ENCODE peak calls at places on chromosomes 11 and 22, in seven cellular contexts. Y, G, C, P, N, T and M are unnamed samples.

GRCh38 chr11:86174101-86175046 is 70.2 kb upstream of the EED start:
- DNase-seq in Y (no peak), G (peak; percentile 97), C (peak; percentile 81), P (peak; percentile 76), N (peak; percentile 44), T (peak; percentile 96), M (peak; percentile 77)

GRCh38 chr22:31579835-31580242 is 82.2 kb downstream of the PISD start:
- DNase-seq in Y (no peak), G (no peak), C (no peak), P (no peak), N (no peak), T (no peak), M (no peak)

GRCh38 chr22:46027219-46028068 is 50.5 kb upstream of the WNT7B start:
- DNase-seq in Y (peak; percentile 80), G (no peak), C (peak; percentile 59), P (peak; percentile 86), N (peak; percentile 76), T (peak; percentile 84), M (peak; percentile 74)

GRCh38 chr22:43528601-43529360 is 117.0 kb downstream of the MPPED1 start:
- DNase-seq in Y (no peak), G (no peak), C (no peak), P (no peak), N (no peak), T (no peak), M (no peak)

GRCh38 chr11:72038491-72038890 is 39.8 kb downstream of the IL18BP start:
- DNase-seq in Y (no peak), G (peak; percentile 33), C (peak; percentile 78), P (peak; percentile 54), N (peak; percentile 55), T (peak; percentile 85), M (peak; percentile 67)

GRCh38 chr11:61973603-61974162 is 6.2 kb upstream of the FTH1 start:
- DNase-seq in Y (no peak), G (peak; percentile 87), C (peak; percentile 49), P (peak; percentile 52), N (no peak), T (peak; percentile 55), M (no peak)

GRCh38 chr22:45534339-45535192 is 31.9 kb downstream of the FBLN1 start:
- DNase-seq in Y (no peak), G (no peak), C (no peak), P (no peak), N (no peak), T (no peak), M (no peak)

GRCh38 chr22:24175160-24175808 is 6.0 kb upstream of the SUSD2 start:
- DNase-seq in Y (peak; percentile 86), G (peak; percentile 45), C (peak; percentile 87), P (peak; percentile 87), N (peak; percentile 83), T (peak; percentile 92), M (peak; percentile 85)

GRCh38 chr11:70538641-70539359 is 140.5 kb downstream of the CTTN start:
- DNase-seq in Y (peak; percentile 34), G (no peak), C (no peak), P (no peak), N (no peak), T (no peak), M (no peak)

GRCh38 chr11:12063251-12063650 is 47.1 kb upstream of the MICAL2 start:
- DNase-seq in Y (no peak), G (no peak), C (no peak), P (no peak), N (no peak), T (no peak), M (no peak)

GRCh38 chr11:27379449-27379848 is 16.4 kb upstream of the CCDC34 start:
- DNase-seq in Y (no peak), G (no peak), C (no peak), P (no peak), N (no peak), T (no peak), M (no peak)

GRCh38 chr11:67732045-67732787 is 57.8 kb upstream of the ALDH3B2 start:
- DNase-seq in Y (no peak), G (no peak), C (no peak), P (no peak), N (no peak), T (no peak), M (no peak)

GRCh38 chr11:63915961-63916836 is 765 bp downstream of the RCOR2 start:
- DNase-seq in Y (no peak), G (no peak), C (no peak), P (no peak), N (peak; percentile 37), T (no peak), M (peak; percentile 58)

GRCh38 chr22:40534379-40535188 is 101.9 kb downstream of the MRTFA start:
- DNase-seq in Y (no peak), G (peak; percentile 52), C (no peak), P (no peak), N (no peak), T (no peak), M (no peak)

GRCh38 chr22:17974703-17975372 is 49.5 kb downstream of the MICAL3 start:
- DNase-seq in Y (no peak), G (no peak), C (no peak), P (no peak), N (no peak), T (no peak), M (no peak)

GRCh38 chr11:95835768-95836488 is 45.6 kb downstream of the CEP57 start:
- DNase-seq in Y (peak; percentile 56), G (peak; percentile 81), C (peak; percentile 63), P (peak; percentile 83), N (peak; percentile 64), T (peak; percentile 87), M (peak; percentile 22)

GRCh38 chr11:132158091-132158490 is 787.7 kb downstream of the NTM start:
- DNase-seq in Y (no peak), G (peak; percentile 30), C (no peak), P (no peak), N (peak; percentile 27), T (no peak), M (no peak)

GRCh38 chr11:68893282-68893681 is 10.3 kb downstream of the MRPL21 start:
- DNase-seq in Y (no peak), G (peak; percentile 13), C (no peak), P (no peak), N (no peak), T (no peak), M (no peak)

GRCh38 chr11:68890490-68891231 is 13.0 kb downstream of the MRPL21 start:
- DNase-seq in Y (peak; percentile 52), G (no peak), C (peak; percentile 92), P (peak; percentile 55), N (peak; percentile 84), T (peak; percentile 82), M (peak; percentile 90)

GRCh38 chr11:68891356-68891948 is 12.2 kb downstream of the MRPL21 start:
- DNase-seq in Y (no peak), G (no peak), C (no peak), P (no peak), N (no peak), T (no peak), M (no peak)

GRCh38 chr11:68892576-68892975 is 11.1 kb downstream of the MRPL21 start:
- DNase-seq in Y (no peak), G (no peak), C (no peak), P (no peak), N (no peak), T (no peak), M (no peak)

DNA sequence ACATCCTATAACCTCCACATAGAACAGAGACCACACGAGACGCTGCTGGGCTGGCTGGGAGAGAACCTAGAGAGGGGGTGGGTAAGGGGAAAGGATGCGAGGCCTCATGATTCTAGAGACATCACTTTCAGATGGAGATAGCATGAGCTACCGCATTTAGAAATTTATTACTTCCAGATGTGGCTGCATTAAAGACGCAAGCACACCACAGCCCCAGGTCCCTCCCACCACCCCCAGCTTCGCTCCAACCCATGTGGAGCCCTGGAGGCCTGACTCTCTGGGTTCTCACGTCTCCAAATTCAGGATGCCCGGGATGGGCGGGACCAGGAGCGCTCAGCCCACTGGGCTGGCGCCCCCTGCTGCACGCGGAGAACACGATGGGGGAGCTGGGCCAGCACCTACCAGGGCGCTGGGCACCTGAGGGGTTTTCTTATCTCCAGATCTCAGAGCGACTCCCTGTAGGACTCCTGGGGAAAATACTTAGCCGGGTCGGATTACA is 13.6 kb downstream of the MRPL21 start:
- DNase-seq in Y (no peak), G (no peak), C (peak; percentile 43), P (no peak), N (no peak), T (no peak), M (peak; percentile 78)
- TF ChIP-seq CTCF in Y (peak; percentile 25), G (peak; percentile 31), C (peak; percentile 62), P (no peak), N (no peak), T (peak; percentile 40), M (peak; percentile 57)

GRCh38 chr11:47158242-47158641 is 18.4 kb downstream of the ARFGAP2 start:
- DNase-seq in Y (no peak), G (no peak), C (no peak), P (no peak), N (no peak), T (no peak), M (no peak)

GRCh38 chr11:47154738-47155570 is 21.7 kb downstream of the ARFGAP2 start:
- DNase-seq in Y (no peak), G (no peak), C (no peak), P (peak; percentile 64), N (no peak), T (no peak), M (no peak)

GRCh38 chr11:47156951-47157350 is 19.7 kb downstream of the ARFGAP2 start:
- DNase-seq in Y (no peak), G (no peak), C (no peak), P (no peak), N (no peak), T (no peak), M (no peak)

GRCh38 chr11:47156333-47156732 is 20.3 kb downstream of the ARFGAP2 start:
- DNase-seq in Y (no peak), G (no peak), C (no peak), P (no peak), N (no peak), T (no peak), M (no peak)

DNA sequence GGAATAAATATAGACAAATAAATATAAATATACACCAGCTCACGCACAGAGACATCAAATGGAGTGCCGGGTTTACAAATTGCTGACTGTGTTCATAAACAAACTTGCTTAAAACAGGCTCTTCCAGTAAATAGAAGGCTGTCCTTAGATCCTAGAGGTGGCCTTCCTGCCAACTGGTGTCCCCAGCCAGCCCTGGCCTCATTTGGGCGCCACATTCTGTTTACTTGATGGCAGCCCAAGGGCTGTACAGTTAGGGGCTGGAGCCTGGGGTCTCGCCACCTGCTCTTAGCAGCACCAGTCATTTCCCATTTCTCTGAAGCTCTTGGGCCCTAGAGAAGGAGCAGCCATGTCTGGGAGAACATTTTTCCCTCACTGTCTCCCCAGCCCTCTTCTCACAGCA is 20.8 kb downstream of the ARFGAP2 start:
- DNase-seq in Y (no peak), G (no peak), C (no peak), P (no peak), N (no peak), T (no peak), M (no peak)
- H3K4me1 ChIP-seq in Y (no peaks in the 10 kb centered on the region), G (no peaks in the 10 kb centered on the region), C (no peaks in the 10 kb centered on the region), P (peaks cover 3% of the 10 kb centered on the region), N (peaks cover 14% of the 10 kb centered on the region), T (peaks cover 10% of the 10 kb centered on the region), M (peaks cover 11% of the 10 kb centered on the region)

GRCh38 chr22:32775957-32776356 is 25.5 kb upstream of the TIMP3 start:
- DNase-seq in Y (no peak), G (no peak), C (no peak), P (no peak), N (no peak), T (no peak), M (no peak)
- TF ChIP-seq CTCF in Y (peak; percentile 21), G (peak; percentile 44), C (no peak), P (no peak), N (no peak), T (peak; percentile 34), M (peak; percentile 55)

GRCh38 chr22:41848468-41848867 is 15.6 kb downstream of the SREBF2 start:
- DNase-seq in Y (peak; percentile 88), G (no peak), C (peak; percentile 59), P (peak; percentile 81), N (peak; percentile 70), T (peak; percentile 69), M (peak; percentile 41)
- H3K4me1 ChIP-seq in Y (peaks cover 49% of the 10 kb centered on the region), G (peaks cover 30% of the 10 kb centered on the region), C (no peaks in the 10 kb centered on the region), P (no peaks in the 10 kb centered on the region), N (peaks cover 50% of the 10 kb centered on the region), T (peaks cover 56% of the 10 kb centered on the region), M (peaks cover 60% of the 10 kb centered on the region)